ENCODE peak calls at places on chromosomes 6 and 20, in six cellular contexts. B, E, X, C, T and Y are unnamed samples.

GRCh38 chr6:53067799-53068442 is 2.7 kb downstream of the FBXO9 start:
- DNase-seq in B (no peak), E (no peak), X (peak; percentile 80), C (no peak), T (no peak), Y (no peak)

GRCh38 chr6:103215835-103216234 is 1643.9 kb downstream of the HACE1 start:
- DNase-seq in B (no peak), E (no peak), X (no peak), C (no peak), T (no peak), Y (no peak)

GRCh38 chr6:4100655-4101054 is 21.7 kb upstream of the FAM217A start:
- DNase-seq in B (no peak), E (no peak), X (peak; percentile 21), C (no peak), T (no peak), Y (no peak)

GRCh38 chr6:111773501-111774345 is 99.5 kb downstream of the FYN start:
- DNase-seq in B (no peak), E (no peak), X (no peak), C (no peak), T (no peak), Y (no peak)

GRCh38 chr6:26366504-26366903 is 1.5 kb downstream of the BTN3A2 start:
- DNase-seq in B (no peak), E (no peak), X (no peak), C (no peak), T (no peak), Y (no peak)

GRCh38 chr6:88171312-88171711 is 5.2 kb upstream of the CNR1 start:
- DNase-seq in B (no peak), E (no peak), X (peak; percentile 52), C (no peak), T (no peak), Y (no peak)

GRCh38 chr20:8132632-8133587 is 844 bp downstream of the PLCB1 start:
- DNase-seq in B (no peak), E (no peak), X (no peak), C (no peak), T (no peak), Y (peak; percentile 28)

GRCh38 chr20:50330504-50331313 is 140.1 kb downstream of the CEBPB start:
- DNase-seq in B (no peak), E (peak; percentile 79), X (no peak), C (no peak), T (no peak), Y (no peak)

GRCh38 chr6:108565091-108565766 is 4.5 kb downstream of the FOXO3 start:
- DNase-seq in B (no peak), E (no peak), X (peak; percentile 70), C (no peak), T (peak; percentile 90), Y (no peak)

GRCh38 chr6:85078071-85078470 is 313.7 kb upstream of the TBX18 start:
- DNase-seq in B (peak; percentile 26), E (peak; percentile 5), X (peak; percentile 30), C (no peak), T (no peak), Y (no peak)

GRCh38 chr6:148972481-148972880 is 225.7 kb downstream of the UST start:
- DNase-seq in B (peak; percentile 46), E (peak; percentile 21), X (peak; percentile 48), C (peak; percentile 84), T (no peak), Y (peak; percentile 95)

GRCh38 chr20:38991814-38992593 is 29.9 kb downstream of the DHX35 start:
- DNase-seq in B (no peak), E (no peak), X (no peak), C (no peak), T (no peak), Y (no peak)

GRCh38 chr20:47358672-47359532 is 2.4 kb upstream of the ZMYND8 start:
- DNase-seq in B (peak; percentile 49), E (peak; percentile 100), X (peak; percentile 90), C (no peak), T (no peak), Y (peak; percentile 38)

GRCh38 chr6:28884423-28885148 is 39.2 kb downstream of the TRIM27 start:
- DNase-seq in B (no peak), E (peak; percentile 51), X (no peak), C (no peak), T (no peak), Y (no peak)

GRCh38 chr20:45833030-45833882 is at the start of gene SNX21:
- DNase-seq in B (no peak), E (peak; percentile 84), X (no peak), C (no peak), T (no peak), Y (peak; percentile 86)
- TF ChIP-seq ATF3 in B (no peak), E (no peak), X (no peak), C (no peak), T (no peak), Y (no peak)

DNA sequence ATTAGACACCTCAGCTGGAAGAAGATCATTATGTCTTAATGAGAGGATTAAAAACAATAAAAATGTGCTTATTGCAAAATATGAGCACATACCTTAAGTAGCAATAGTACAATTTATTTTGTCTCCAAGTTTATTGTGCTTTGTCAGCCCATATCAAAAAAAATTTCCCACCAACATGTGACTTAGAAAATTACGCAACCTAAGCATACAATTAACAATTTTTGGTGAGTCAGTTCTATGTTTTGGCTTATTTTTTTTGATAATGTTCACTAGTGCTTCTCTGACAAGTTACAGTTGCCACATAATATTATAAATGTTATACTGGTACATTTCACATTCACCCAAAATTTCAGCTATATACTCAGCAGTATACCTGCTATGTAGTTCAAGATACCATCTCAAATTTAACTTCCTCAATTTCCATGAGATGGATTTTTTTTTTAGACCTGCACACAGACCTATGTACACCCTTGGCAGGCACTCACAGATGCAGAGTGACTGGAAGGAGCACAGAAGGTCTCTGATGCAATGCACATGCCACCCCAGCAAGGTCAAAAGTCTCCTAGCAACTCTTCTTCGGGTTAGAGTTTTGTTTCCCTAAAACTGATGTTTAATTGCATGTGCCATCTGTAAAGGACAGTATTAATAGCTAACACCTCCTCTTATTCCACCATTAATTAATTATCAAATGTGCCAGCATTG is 112.4 kb downstream of the PRKN start:
- DNase-seq in B (no peak), E (no peak), X (no peak), C (no peak), T (no peak), Y (no peak)
- TF ChIP-seq ATF3 in B (no peak), E (no peak), X (no peak), C (no peak), T (no peak), Y (no peak)

GRCh38 chr6:7216941-7217621 is 95.9 kb downstream of the SSR1 start:
- DNase-seq in B (no peak), E (no peak), X (no peak), C (no peak), T (no peak), Y (no peak)

GRCh38 chr6:7222197-7222596 is 90.8 kb downstream of the SSR1 start:
- DNase-seq in B (no peak), E (no peak), X (no peak), C (no peak), T (no peak), Y (no peak)

GRCh38 chr6:7215798-7216231 is 97.2 kb downstream of the SSR1 start:
- DNase-seq in B (no peak), E (no peak), X (no peak), C (no peak), T (no peak), Y (no peak)

GRCh38 chr6:7218586-7218985 is 94.4 kb downstream of the SSR1 start:
- DNase-seq in B (no peak), E (no peak), X (no peak), C (no peak), T (no peak), Y (no peak)

DNA sequence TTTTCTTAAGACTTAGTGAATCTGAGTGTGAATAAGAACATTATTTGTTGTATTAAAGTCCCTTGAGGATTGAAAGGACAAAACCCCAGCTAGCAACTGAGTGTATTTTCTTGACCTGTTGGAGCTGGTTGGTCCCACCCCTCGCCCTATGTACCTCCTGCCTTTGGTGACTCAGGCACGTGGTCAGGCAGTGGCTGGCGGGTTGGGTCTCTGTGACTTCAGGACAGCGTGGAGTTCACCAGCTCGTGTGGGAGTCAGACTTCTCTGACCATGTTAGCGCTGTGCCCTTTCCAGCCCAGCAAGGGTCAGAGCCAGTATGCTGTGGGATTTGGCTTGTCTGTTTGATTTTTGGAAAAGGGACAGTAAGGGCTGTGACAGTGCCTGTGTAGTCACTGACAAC is 93.7 kb downstream of the SSR1 start:
- DNase-seq in B (no peak), E (peak; percentile 40), X (peak; percentile 51), C (no peak), T (no peak), Y (no peak)
- TF ChIP-seq ATF3 in B (no peak), E (no peak), X (no peak), C (no peak), T (no peak), Y (no peak)

GRCh38 chr6:77011929-77012545 is 451.3 kb downstream of the HTR1B start:
- DNase-seq in B (no peak), E (no peak), X (no peak), C (no peak), T (no peak), Y (no peak)
- TF ChIP-seq ATF3 in B (no peak), E (no peak), X (no peak), C (no peak), T (no peak), Y (no peak)